ENCODE peak calls at places on chromosomes 1 and 21, in four cellular contexts. X, Z, Y and O are unnamed samples.

GRCh38 chr1:186208405-186209129 is 166.5 kb downstream of the TPR start:
- DNase-seq in X (no peak), Z (no peak), Y (no peak), O (no peak)

GRCh38 chr1:100387209-100387608 is 34.9 kb downstream of the CDC14A start:
- DNase-seq in X (no peak), Z (no peak), Y (no peak), O (no peak)

GRCh38 chr1:89566761-89567174 is 42.1 kb downstream of the LRRC8B start:
- DNase-seq in X (no peak), Z (peak; percentile 37), Y (no peak), O (no peak)

GRCh38 chr1:25037174-25038074 is 107.3 kb upstream of the RUNX3 start:
- DNase-seq in X (peak; percentile 64), Z (no peak), Y (peak; percentile 36), O (peak; percentile 73)

GRCh38 chr21:26117324-26117971 is 53.1 kb downstream of the APP start:
- DNase-seq in X (no peak), Z (no peak), Y (no peak), O (no peak)

GRCh38 chr1:56439610-56440264 is 139.6 kb downstream of the PLPP3 start:
- DNase-seq in X (no peak), Z (no peak), Y (no peak), O (no peak)

GRCh38 chr1:244087021-244087560 is 36.0 kb downstream of the ZBTB18 start:
- DNase-seq in X (no peak), Z (no peak), Y (no peak), O (no peak)

GRCh38 chr1:160814856-160815255 is 18.9 kb downstream of the LY9 start:
- DNase-seq in X (no peak), Z (no peak), Y (no peak), O (no peak)

GRCh38 chr1:59664167-59664566 is 150.6 kb upstream of the HOOK1 start:
- DNase-seq in X (no peak), Z (no peak), Y (no peak), O (no peak)

GRCh38 chr1:206900149-206900548 is 2.9 kb downstream of the IL24 start:
- DNase-seq in X (no peak), Z (no peak), Y (no peak), O (no peak)

GRCh38 chr1:63116016-63116415 is 206.4 kb upstream of the FOXD3 start:
- DNase-seq in X (peak; percentile 0), Z (no peak), Y (no peak), O (no peak)

GRCh38 chr1:180603223-180603849 is 28.5 kb upstream of the XPR1 start:
- DNase-seq in X (no peak), Z (no peak), Y (no peak), O (no peak)

GRCh38 chr1:157399984-157400382 is 152.3 kb downstream of the FCRL5 start:
- DNase-seq in X (no peak), Z (no peak), Y (no peak), O (peak; percentile 14)

GRCh38 chr1:34358636-34359035 is 181.9 kb downstream of the C1orf94 start:
- DNase-seq in X (no peak), Z (no peak), Y (no peak), O (no peak)

GRCh38 chr1:164635784-164636729 is 77.1 kb downstream of the PBX1 start:
- DNase-seq in X (no peak), Z (no peak), Y (no peak), O (no peak)

GRCh38 chr1:99766378-99766800 is at the start of gene FRRS1:
- DNase-seq in X (peak; percentile 90), Z (peak; percentile 31), Y (no peak), O (peak; percentile 60)

GRCh38 chr1:159132271-159132881 is 39.0 kb upstream of the CADM3 start:
- DNase-seq in X (peak; percentile 55), Z (peak; percentile 57), Y (peak; percentile 28), O (peak; percentile 59)

GRCh38 chr1:3564921-3565831 is 46.1 kb downstream of the MEGF6 start:
- DNase-seq in X (peak; percentile 30), Z (peak; percentile 57), Y (no peak), O (no peak)

GRCh38 chr1:176919386-176920378 is 244.8 kb downstream of the ASTN1 start:
- DNase-seq in X (no peak), Z (no peak), Y (no peak), O (no peak)

GRCh38 chr1:189669846-189670245 is 807.8 kb downstream of the BRINP3 start:
- DNase-seq in X (no peak), Z (no peak), Y (no peak), O (no peak)

GRCh38 chr1:212231372-212231771 is 53.8 kb upstream of the PPP2R5A start:
- DNase-seq in X (no peak), Z (no peak), Y (no peak), O (no peak)

GRCh38 chr1:22710688-22711024 is at the start of gene EPHB2:
- DNase-seq in X (no peak), Z (no peak), Y (no peak), O (no peak)

GRCh38 chr1:185342672-185343259 is 25.7 kb upstream of the IVNS1ABP start:
- DNase-seq in X (no peak), Z (no peak), Y (no peak), O (no peak)

GRCh38 chr1:225549821-225550220 is 103.1 kb downstream of the ENAH start:
- DNase-seq in X (no peak), Z (no peak), Y (no peak), O (no peak)

GRCh38 chr1:15218287-15219279 is 28.4 kb upstream of the FHAD1 start:
- DNase-seq in X (no peak), Z (no peak), Y (no peak), O (no peak)

GRCh38 chr1:2198571-2198970 is 4.0 kb upstream of the FAAP20 start:
- DNase-seq in X (no peak), Z (no peak), Y (no peak), O (no peak)

GRCh38 chr21:23890652-23891051 is 1716.6 kb downstream of the MRPL39 start:
- DNase-seq in X (no peak), Z (no peak), Y (no peak), O (no peak)

GRCh38 chr1:186008920-186009737 is 274.9 kb downstream of the HMCN1 start:
- DNase-seq in X (no peak), Z (no peak), Y (no peak), O (no peak)

GRCh38 chr1:3504151-3504822 is 49.8 kb downstream of the ARHGEF16 start:
- DNase-seq in X (no peak), Z (no peak), Y (no peak), O (no peak)

GRCh38 chr1:5917281-5917590 is 75.0 kb downstream of the NPHP4 start:
- DNase-seq in X (no peak), Z (no peak), Y (no peak), O (no peak)

GRCh38 chr1:167057297-167057688 is 32.9 kb downstream of the GPA33 start:
- DNase-seq in X (peak; percentile 50), Z (peak; percentile 53), Y (no peak), O (peak; percentile 74)